ENCODE peak calls at places on chromosomes 7 and 10, in six cellular contexts. L is thoracic aorta, M is heart left ventricle, C is GM12878, R is aorta, N is mesenchymal stem cell. A is an unnamed sample. For H3K4me1, the result is how much of the 10 kb centered on the place peaks cover.

GRCh38 chr10:84534168-84534567 is 205.8 kb downstream of the CCSER2 start:
- DNase-seq in R (no peak), M (no peak), L (no peak), N (no peak), C (no peak), A (no peak)

GRCh38 chr7:8430643-8431042 is 2.8 kb upstream of the NXPH1 start:
- DNase-seq in R (no peak), L (no peak), N (no peak), C (no peak), M (no peak), A (no peak)

GRCh38 chr7:30664184-30664885 is 17.9 kb downstream of the CRHR2 start:
- DNase-seq in N (no peak), M (no peak), R (no peak), L (no peak), C (no peak), A (no peak)

GRCh38 chr10:75600833-75601232 is 169.4 kb downstream of the LRMDA start:
- DNase-seq in M (no peak), C (no peak), L (no peak), R (no peak), N (no peak), A (no peak)

GRCh38 chr7:95871078-95871848 is 98.9 kb downstream of the DYNC1I1 start:
- DNase-seq in N (peak), M (no peak), L (no peak), C (no peak), R (no peak), A (no peak)

GRCh38 chr7:28726563-28726962 is 231.6 kb downstream of the TRIL start:
- DNase-seq in R (no peak), C (no peak), M (no peak), N (no peak), L (no peak), A (no peak)

GRCh38 chr7:40804477-40805215 is 669.8 kb downstream of the SUGCT start:
- DNase-seq in C (no peak), R (no peak), M (no peak), L (no peak), N (no peak), A (no peak)

GRCh38 chr10:14583252-14583651 is 191.4 kb downstream of the FAM107B start:
- DNase-seq in C (no peak), L (no peak), R (no peak), M (no peak), N (no peak), A (no peak)

GRCh38 chr10:93071674-93072224 is 1.9 kb upstream of the CYP26A1 start:
- DNase-seq in L (no peak), C (no peak), M (no peak), R (no peak), N (no peak), A (no peak)

GRCh38 chr7:85659364-85659763 is 472.5 kb upstream of the SEMA3D start:
- DNase-seq in N (no peak), M (no peak), L (no peak), C (no peak), R (no peak), A (no peak)

GRCh38 chr7:11858026-11858425 is 26.0 kb upstream of the THSD7A start:
- DNase-seq in L (no peak), R (no peak), M (no peak), N (no peak), C (no peak), A (no peak)

GRCh38 chr7:31098606-31099360 is 46.7 kb downstream of the ADCYAP1R1 start:
- DNase-seq in M (no peak), C (no peak), L (no peak), R (peak), N (no peak), A (no peak)

GRCh38 chr7:112005205-112005604 is 201.0 kb downstream of the DOCK4 start:
- DNase-seq in C (no peak), N (no peak), L (no peak), R (no peak), M (no peak), A (no peak)

GRCh38 chr10:80489371-80490112 is 35.4 kb downstream of the TSPAN14 start:
- DNase-seq in R (no peak), N (no peak), L (no peak), C (no peak), M (no peak), A (no peak)
- H3K27ac ChIP-seq in R (no peak), N (no peak), L (no peak), C (no peak), M (no peak), A (no peak)

DNA sequence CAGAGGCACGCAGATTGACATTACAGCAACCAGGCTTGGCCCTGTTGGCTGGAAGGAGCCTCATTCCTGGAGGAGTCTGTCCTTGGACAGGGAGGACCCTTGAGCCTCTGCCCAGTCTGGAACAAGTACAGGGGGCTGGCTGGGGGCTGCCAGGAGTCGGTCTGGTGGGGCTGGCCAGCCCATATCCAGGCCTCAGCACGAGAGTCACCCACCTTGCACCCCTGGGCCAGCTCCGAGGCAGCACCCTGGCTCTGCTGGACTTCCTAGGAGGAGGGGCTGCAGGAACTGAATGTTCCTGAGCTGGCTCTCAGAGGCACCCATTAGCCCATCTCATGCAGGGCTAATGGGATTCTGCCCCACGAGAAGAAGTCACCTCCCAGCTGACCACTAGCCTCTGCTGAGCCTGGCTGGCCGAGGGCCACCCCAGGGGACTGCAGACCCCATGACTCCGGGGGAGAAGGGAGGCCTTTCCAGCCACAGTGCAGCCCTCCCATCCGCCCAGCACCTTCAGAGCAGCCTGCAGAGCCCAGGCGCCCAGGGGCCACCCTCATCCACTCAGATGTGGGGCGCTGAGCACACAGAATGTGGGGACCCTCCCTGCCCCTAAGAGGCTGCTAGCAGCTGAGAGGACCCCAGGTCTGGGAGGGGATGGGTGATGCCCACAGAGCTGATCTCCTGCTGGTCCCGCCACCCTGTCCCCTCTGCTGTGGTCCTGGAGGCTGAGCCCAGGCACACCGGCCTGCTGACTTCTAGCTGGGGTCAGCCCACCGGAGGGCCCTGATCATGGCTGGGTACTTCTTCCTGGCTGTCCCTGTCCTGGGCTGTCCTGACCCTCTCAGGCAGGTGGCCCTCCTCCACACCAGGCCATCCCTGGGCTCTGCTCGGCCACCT is 14.8 kb upstream of the INPP5A start:
- DNase-seq in M (no peak), R (peak), C (no peak), N (no peak), L (peak), A (no peak)
- H3K4me3 ChIP-seq in M (no peak), R (no peak), C (no peak), N (no peak), L (no peak), A (no peak)

DNA sequence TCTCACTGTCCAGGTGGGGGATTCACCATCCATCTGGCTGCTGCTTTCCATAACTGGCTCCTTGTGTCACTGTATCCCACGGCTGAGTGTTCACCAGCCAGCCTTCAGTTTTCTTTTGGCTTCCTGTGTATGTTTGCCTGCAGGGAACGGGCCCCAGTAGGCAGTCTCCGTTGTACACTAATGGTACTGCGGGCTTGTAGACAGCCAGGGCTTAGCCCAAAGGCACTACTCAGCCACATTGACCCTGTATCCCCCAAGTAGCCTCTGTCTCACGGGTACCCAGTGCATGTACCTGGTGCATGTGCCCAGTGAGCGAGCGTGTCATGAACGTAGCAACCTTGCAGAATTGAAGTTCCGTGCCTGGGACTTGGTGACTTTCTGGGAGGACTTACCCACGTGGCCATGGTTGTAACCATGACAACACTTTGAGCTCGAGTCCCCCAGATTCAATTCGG is 6.1 kb downstream of the PFKFB3 start:
- DNase-seq in C (no peak), M (no peak), L (no peak), N (no peak), R (no peak), A (no peak)
- H3K4me1 ChIP-seq in C (under half), M (under half), L (half or more), N (under half), R (under half), A (under half)

DNA sequence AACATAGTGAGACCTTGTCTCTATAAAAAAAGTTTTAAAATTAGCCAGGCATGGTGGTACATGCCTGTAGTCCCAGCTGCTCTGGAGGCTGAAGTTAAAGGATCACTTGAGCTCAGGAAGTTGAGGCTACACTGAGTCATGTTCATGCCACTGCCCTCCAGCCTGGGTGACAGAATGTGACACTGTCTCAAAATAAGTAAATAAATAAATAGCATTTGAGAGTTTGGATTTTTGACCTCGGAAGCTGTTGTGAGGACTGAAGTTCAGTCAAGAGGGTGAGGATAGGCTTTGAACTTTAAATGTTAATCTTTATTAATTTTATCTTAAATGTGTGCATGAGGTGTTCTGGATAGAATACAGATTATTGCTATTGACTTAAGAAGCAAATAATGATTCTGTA is 110.2 kb downstream of the GNAT3 start:
- DNase-seq in L (no peak), M (no peak), C (no peak), R (no peak), N (no peak), A (no peak)
- H3K27ac ChIP-seq in L (no peak), M (no peak), C (no peak), R (no peak), N (no peak), A (no peak)

GRCh38 chr7:26197153-26198115 is 3.1 kb downstream of the HNRNPA2B1 start:
- DNase-seq in N (no peak), C (no peak), L (no peak), R (no peak), M (no peak), A (no peak)
- H3K4me3 ChIP-seq in N (no peak), C (peak), L (peak), R (peak), M (peak), A (peak)

DNA sequence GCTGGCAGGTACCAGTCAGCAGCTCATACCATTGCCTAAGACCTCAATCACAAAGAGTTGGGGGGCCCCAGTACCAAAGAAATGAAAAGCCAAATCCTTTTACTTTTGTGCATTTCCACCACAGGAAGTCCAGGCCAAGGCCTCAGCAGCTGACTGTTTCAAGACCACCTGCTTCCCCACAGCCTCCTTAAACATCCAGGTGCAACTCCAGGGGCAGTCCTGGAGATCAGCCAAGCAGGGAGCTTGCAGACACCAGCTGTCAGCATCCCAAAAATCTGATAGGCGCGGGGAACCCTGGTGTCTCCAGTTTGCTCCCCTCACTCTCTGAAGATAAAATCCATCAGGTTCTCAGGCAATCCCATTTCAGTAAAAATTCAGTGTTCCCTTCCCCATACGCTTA is 91.5 kb upstream of the EFCAB10 start:
- DNase-seq in M (no peak), C (no peak), N (no peak), L (no peak), R (no peak), A (no peak)
- H3K4me1 ChIP-seq in M (under half), C (under half), N (under half), L (under half), R (under half), A (under half)

GRCh38 chr10:99573806-99574205 is 41.1 kb downstream of the NKX2-3 start:
- DNase-seq in N (no peak), C (no peak), L (no peak), R (no peak), M (no peak), A (no peak)
- H3K27ac ChIP-seq in N (no peak), C (no peak), L (no peak), R (no peak), M (no peak), A (no peak)

A was measured in right cardiac atrium.